ENCODE peak calls at places on chromosomes 5 and 9, in nine cellular contexts. E is endodermal cell; C is activated naive CD8-positive, alpha-beta T cell treated with anti-CD3 and anti-CD28 coated beads, Interleukin-2, amount 50 U/mL, for 16 hours; Y is GM06990; T is iris pigment epithelial cell; J is fibroblast of lung; O is lung microvascular endothelial cell; D is fibroblast of the aortic adventitia; S is germinal center. L is an unnamed sample.

GRCh38 chr9:115939065-115939765 is 214.4 kb upstream of the PAPPA start:
- DNase-seq in T (peak; percentile 95), Y (no peak), J (peak; percentile 90), D (peak; percentile 92), O (no peak), S (no peak), E (no peak), C (no peak), L (peak; percentile 83)

GRCh38 chr5:123124495-123125171 is 35.6 kb downstream of the PRDM6 start:
- DNase-seq in E (no peak), C (no peak), O (no peak), D (peak; percentile 87), Y (no peak), J (no peak), S (no peak), T (no peak), L (no peak)

GRCh38 chr9:124296800-124297552 is 39.2 kb downstream of the NEK6 start:
- DNase-seq in S (no peak), C (no peak), T (no peak), Y (no peak), E (no peak), D (no peak), J (no peak), O (no peak), L (no peak)

GRCh38 chr9:73683862-73684591 is 532.4 kb downstream of the ANXA1 start:
- DNase-seq in O (peak; percentile 61), S (no peak), D (peak; percentile 78), J (peak; percentile 65), T (peak; percentile 86), E (no peak), C (no peak), Y (no peak), L (peak; percentile 50)

GRCh38 chr9:107710552-107710951 is 221.0 kb upstream of the KLF4 start:
- DNase-seq in C (no peak), O (no peak), T (peak; percentile 40), D (no peak), Y (no peak), E (no peak), J (no peak), S (no peak), L (no peak)

GRCh38 chr9:70868661-70869652 is 252.5 kb downstream of the TRPM3 start:
- DNase-seq in Y (no peak), T (peak; percentile 64), E (no peak), C (no peak), S (no peak), J (peak; percentile 30), O (peak; percentile 64), D (peak; percentile 86), L (no peak)

GRCh38 chr9:35664531-35665470 is at the start of gene ARHGEF39:
- DNase-seq in J (peak; percentile 74), S (peak; percentile 85), O (peak; percentile 74), C (no peak), D (peak; percentile 66), T (peak; percentile 66), Y (peak; percentile 90), E (peak; percentile 97), L (peak; percentile 93)

GRCh38 chr9:133127340-133127981 is 6.4 kb upstream of the RALGDS start:
- DNase-seq in E (no peak), Y (no peak), C (no peak), S (no peak), O (no peak), J (peak; percentile 65), D (no peak), T (no peak), L (peak; percentile 97)

GRCh38 chr5:143313298-143313852 is 90.1 kb downstream of the NR3C1 start:
- DNase-seq in S (no peak), Y (no peak), E (no peak), T (no peak), D (no peak), C (no peak), O (peak; percentile 10), J (no peak), L (no peak)

GRCh38 chr9:1083325-1083913 is 33.3 kb downstream of the DMRT2 start:
- DNase-seq in T (peak; percentile 5), S (no peak), Y (no peak), J (no peak), D (no peak), C (no peak), E (peak; percentile 32), O (no peak), L (peak; percentile 35)

GRCh38 chr5:152953788-152954483 is 536.5 kb upstream of the GRIA1 start:
- DNase-seq in O (no peak), E (no peak), C (no peak), Y (no peak), D (no peak), S (no peak), J (no peak), T (no peak), L (no peak)

GRCh38 chr9:14383815-14384214 is 69.9 kb upstream of the NFIB start:
- DNase-seq in C (no peak), O (no peak), D (no peak), E (no peak), S (no peak), Y (no peak), J (no peak), T (no peak), L (no peak)

GRCh38 chr9:2809692-2810423 is 34.0 kb downstream of the PUM3 start:
- DNase-seq in E (peak; percentile 78), Y (no peak), J (peak; percentile 98), C (no peak), D (peak; percentile 100), T (peak; percentile 97), S (no peak), O (peak; percentile 24), L (no peak)

GRCh38 chr5:137372386-137373160 is 126.6 kb downstream of the SPOCK1 start:
- DNase-seq in Y (no peak), D (peak; percentile 55), O (no peak), C (no peak), T (no peak), J (peak; percentile 75), E (no peak), S (no peak), L (no peak)

GRCh38 chr9:93452710-93453046 is 703 bp downstream of the FAM120AOS start:
- DNase-seq in J (no peak), C (no peak), T (no peak), Y (no peak), S (peak; percentile 15), E (no peak), O (peak; percentile 36), D (no peak), L (no peak)

GRCh38 chr5:7412369-7412768 is 16.4 kb downstream of the ADCY2 start:
- DNase-seq in T (no peak), D (no peak), O (no peak), C (no peak), E (no peak), S (no peak), J (peak; percentile 65), Y (no peak), L (no peak)

GRCh38 chr5:74199436-74200210 is 440.9 kb downstream of the ENC1 start:
- DNase-seq in T (no peak), E (no peak), C (no peak), J (peak; percentile 47), Y (no peak), S (no peak), D (peak; percentile 69), O (no peak), L (no peak)

GRCh38 chr9:74942801-74943200 is 9.9 kb downstream of the C9orf40 start:
- DNase-seq in E (no peak), D (no peak), J (peak; percentile 22), Y (no peak), O (peak; percentile 69), S (no peak), C (no peak), T (peak; percentile 47), L (no peak)

L was measured in RWPE1.